ENCODE peak calls at places on chromosomes 11 and 22, in six cellular contexts. L is astrocyte of the spinal cord, S is MG63, A is HEK293T, H is lung microvascular endothelial cell, U is GM10248. Z is an unnamed sample.

GRCh38 chr11:117823294-117823940 is 1.1 kb downstream of the FXYD2 start:
- DNase-seq in L (no peak), S (no peak), H (peak), A (no peak), U (peak), Z (peak)

GRCh38 chr22:35305525-35306070 is 5.9 kb downstream of the TOM1 start:
- DNase-seq in S (no peak), L (peak), H (no peak), U (no peak), A (no peak), Z (no peak)

GRCh38 chr22:44617828-44618227 is 84.2 kb upstream of the PRR5 start:
- DNase-seq in S (no peak), A (no peak), L (no peak), U (no peak), H (no peak), Z (no peak)

GRCh38 chr22:21022955-21023614 is 8.1 kb downstream of the P2RX6 start:
- DNase-seq in A (no peak), U (no peak), L (no peak), S (no peak), H (no peak), Z (no peak)

GRCh38 chr11:78595431-78596130 is 20.9 kb upstream of the NARS2 start:
- DNase-seq in H (no peak), S (no peak), U (no peak), L (no peak), A (no peak), Z (peak)

GRCh38 chr11:71139516-71140205 is 112.7 kb downstream of the SHANK2 start:
- DNase-seq in A (no peak), H (no peak), L (peak), U (no peak), S (peak), Z (peak)

GRCh38 chr11:64597671-64598101 is 6.7 kb downstream of the SLC22A12 start:
- DNase-seq in L (no peak), U (no peak), S (no peak), A (no peak), H (no peak), Z (no peak)

GRCh38 chr11:72191961-72192381 is at the start of gene FOLR1:
- DNase-seq in U (no peak), S (no peak), A (no peak), L (no peak), H (no peak), Z (no peak)

GRCh38 chr11:70739811-70740474 is 341.6 kb downstream of the CTTN start:
- DNase-seq in L (no peak), U (no peak), H (no peak), S (no peak), A (no peak), Z (no peak)

GRCh38 chr11:93209476-93209875 is 11.7 kb upstream of the SLC36A4 start:
- DNase-seq in S (no peak), U (no peak), H (no peak), L (no peak), A (no peak), Z (no peak)

GRCh38 chr22:25067851-25068421 is 115.4 kb downstream of the KIAA1671 start:
- DNase-seq in U (no peak), H (no peak), A (no peak), L (no peak), S (peak), Z (no peak)

GRCh38 chr22:40325315-40325714 is 21.0 kb upstream of the ADSL start:
- DNase-seq in S (no peak), L (no peak), U (peak), A (no peak), H (no peak), Z (no peak)

GRCh38 chr11:124865902-124866851 is 945 bp downstream of the ROBO3 start:
- DNase-seq in U (peak), H (peak), L (peak), A (peak), S (peak), Z (peak)

GRCh38 chr11:110433393-110434333 is 3.9 kb downstream of the FDX1 start:
- DNase-seq in A (no peak), H (peak), U (peak), L (peak), S (no peak), Z (peak)

GRCh38 chr11:2691355-2691761 is 8.4 kb downstream of the KCNQ1OT1 start:
- DNase-seq in U (no peak), H (no peak), S (no peak), A (no peak), L (no peak), Z (no peak)